ENCODE peak calls at places on chromosomes 7 and 10, in five cellular contexts. U, X, F, Q and C are unnamed samples.

GRCh38 chr10:131641231-131641630 is 259.6 kb upstream of the PPP2R2D start:
- DNase-seq in U (peak; percentile 5), X (no peak), F (peak; percentile 21), Q (no peak), C (no peak)

GRCh38 chr10:46019541-46020343 is 10.7 kb downstream of the NCOA4 start:
- DNase-seq in U (peak; percentile 86), X (no peak), F (no peak), Q (no peak), C (no peak)

GRCh38 chr10:28211759-28212158 is 91.1 kb downstream of the MPP7 start:
- DNase-seq in U (no peak), X (no peak), F (no peak), Q (no peak), C (no peak)

GRCh38 chr10:123165445-123166072 is 11.4 kb downstream of the BUB3 start:
- DNase-seq in U (no peak), X (no peak), F (no peak), Q (no peak), C (no peak)

GRCh38 chr7:10998984-10999757 is 25.5 kb downstream of the PHF14 start:
- DNase-seq in U (no peak), X (no peak), F (no peak), Q (no peak), C (no peak)

GRCh38 chr7:3200504-3200903 is 100.5 kb upstream of the SDK1 start:
- DNase-seq in U (peak; percentile 43), X (no peak), F (no peak), Q (no peak), C (no peak)

GRCh38 chr10:114374141-114374791 is 30.0 kb downstream of the AFAP1L2 start:
- DNase-seq in U (no peak), X (no peak), F (no peak), Q (no peak), C (peak; percentile 75)

GRCh38 chr10:133110609-133111275 is 23.0 kb downstream of the ADGRA1 start:
- DNase-seq in U (no peak), X (no peak), F (no peak), Q (no peak), C (no peak)

GRCh38 chr7:155219947-155220769 is 77.5 kb upstream of the INSIG1 start:
- DNase-seq in U (no peak), X (no peak), F (no peak), Q (no peak), C (peak; percentile 68)

GRCh38 chr7:4768597-4769569 is 6.5 kb upstream of the AP5Z1 start:
- DNase-seq in U (no peak), X (no peak), F (no peak), Q (no peak), C (no peak)

GRCh38 chr10:126387041-126387908 is 1.0 kb downstream of the ADAM12 start:
- DNase-seq in U (no peak), X (no peak), F (no peak), Q (peak; percentile 58), C (peak; percentile 72)

GRCh38 chr7:91089382-91089963 is 174.8 kb upstream of the FZD1 start:
- DNase-seq in U (peak; percentile 45), X (no peak), F (no peak), Q (no peak), C (no peak)

GRCh38 chr7:1710936-1711335 is 40.9 kb downstream of the ELFN1 start:
- DNase-seq in U (no peak), X (no peak), F (no peak), Q (no peak), C (no peak)

GRCh38 chr10:113993489-113993932 is 50.2 kb upstream of the ADRB1 start:
- DNase-seq in U (no peak), X (no peak), F (no peak), Q (no peak), C (no peak)

GRCh38 chr10:114825513-114826253 is 4.1 kb downstream of the FHIP2A start:
- DNase-seq in U (no peak), X (no peak), F (no peak), Q (peak; percentile 26), C (peak; percentile 66)

GRCh38 chr7:134787720-134788119 is 8.3 kb downstream of the CALD1 start:
- DNase-seq in U (no peak), X (no peak), F (no peak), Q (no peak), C (no peak)

GRCh38 chr10:3122486-3123205 is 49.9 kb downstream of the PITRM1 start:
- DNase-seq in U (no peak), X (no peak), F (no peak), Q (no peak), C (no peak)

GRCh38 chr10:3126249-3126648 is 46.3 kb downstream of the PITRM1 start:
- DNase-seq in U (no peak), X (no peak), F (no peak), Q (no peak), C (no peak)

GRCh38 chr10:3125527-3126170 is 46.9 kb downstream of the PITRM1 start:
- DNase-seq in U (no peak), X (no peak), F (no peak), Q (no peak), C (no peak)

GRCh38 chr10:3123571-3124411 is 48.8 kb downstream of the PITRM1 start:
- DNase-seq in U (no peak), X (no peak), F (no peak), Q (no peak), C (no peak)

DNA sequence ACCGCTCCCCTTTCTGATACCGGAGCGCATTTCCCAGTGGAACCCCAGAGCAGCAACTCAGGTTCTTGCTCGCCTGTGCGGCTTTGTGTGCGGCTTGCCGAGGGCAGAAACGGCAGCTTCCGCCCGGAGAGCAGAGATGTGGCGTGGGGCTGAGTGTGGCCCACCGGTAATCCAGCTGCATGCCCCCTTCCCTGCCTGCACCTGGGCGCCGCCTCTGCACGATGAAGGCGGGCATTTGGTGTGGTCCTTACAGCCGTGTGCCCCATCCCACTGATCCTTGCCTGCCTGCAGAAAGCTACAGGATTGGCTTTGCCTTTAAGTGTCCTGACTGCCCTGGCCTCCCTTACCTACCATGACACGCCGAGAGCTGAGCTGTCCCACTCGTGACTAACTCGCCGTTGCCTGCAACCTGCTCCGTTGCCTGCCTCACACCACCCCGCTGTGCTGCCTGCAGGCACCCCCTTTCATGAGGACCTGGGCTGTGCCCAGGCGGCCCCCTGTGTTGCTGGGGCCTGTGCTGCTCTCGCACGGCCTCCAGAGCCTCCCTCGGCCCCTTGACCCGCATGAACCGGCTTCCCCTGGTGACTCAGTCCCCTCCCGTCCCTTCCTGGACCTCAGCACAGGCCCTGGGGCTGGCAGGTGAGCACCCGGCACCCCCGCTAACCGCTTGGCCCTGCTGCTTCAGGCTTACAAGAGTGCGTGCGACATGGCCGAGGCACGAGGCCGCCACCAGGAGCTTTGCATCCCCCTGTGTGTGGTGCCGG is 48.0 kb downstream of the PITRM1 start:
- DNase-seq in U (no peak), X (no peak), F (no peak), Q (no peak), C (no peak)
- H3K36me3 ChIP-seq in U (peaks cover 98% of the 10 kb centered on the region), X (peaks cover 23% of the 10 kb centered on the region), F (peaks cover 2% of the 10 kb centered on the region), Q (no peaks in the 10 kb centered on the region), C (peaks cover 51% of the 10 kb centered on the region)

DNA sequence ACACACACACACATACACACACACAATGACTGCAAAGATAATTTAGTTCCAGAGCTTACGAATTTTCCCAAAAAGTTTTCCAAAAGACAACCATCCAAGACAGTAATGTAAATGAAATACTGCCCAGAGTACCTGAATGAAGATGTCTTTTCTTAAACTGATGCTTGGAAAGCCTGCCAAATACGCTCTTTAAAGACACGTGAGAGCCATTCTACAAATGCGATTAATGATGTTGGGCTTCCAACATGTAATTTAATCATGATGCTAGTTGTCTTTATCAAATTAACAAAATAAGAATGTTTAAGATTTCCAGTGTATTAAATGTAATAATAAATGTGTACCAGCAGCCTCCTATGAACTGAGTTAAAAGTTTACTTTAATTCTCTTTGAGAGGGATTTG is 11.1 kb downstream of the ERCC6 start:
- DNase-seq in U (no peak), X (no peak), F (no peak), Q (no peak), C (no peak)
- H3K36me3 ChIP-seq in U (peaks cover 76% of the 10 kb centered on the region), X (no peaks in the 10 kb centered on the region), F (peaks cover 1% of the 10 kb centered on the region), Q (peaks cover 88% of the 10 kb centered on the region), C (peaks cover 92% of the 10 kb centered on the region)

DNA sequence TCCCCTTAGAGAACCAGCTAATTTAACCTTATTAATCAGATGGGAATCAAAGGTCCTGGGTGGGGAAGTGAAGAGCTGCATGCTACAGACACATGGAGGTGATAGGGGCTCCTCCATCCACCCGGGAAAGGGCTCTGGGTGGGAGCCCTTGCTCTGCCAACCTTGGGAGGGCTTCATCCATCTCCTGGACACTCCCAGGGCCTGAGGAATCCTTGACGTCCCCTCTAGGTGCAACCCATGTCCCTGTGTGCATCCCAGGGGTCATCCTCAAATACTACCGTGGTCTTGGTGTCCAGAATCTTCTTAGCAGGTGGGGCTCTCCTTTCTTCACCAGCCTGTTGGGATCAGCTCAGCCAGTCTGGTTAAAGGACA is 55.4 kb upstream of the IGFBP3 start:
- DNase-seq in U (no peak), X (no peak), F (no peak), Q (no peak), C (no peak)
- H3K36me3 ChIP-seq in U (no peaks in the 10 kb centered on the region), X (no peaks in the 10 kb centered on the region), F (no peaks in the 10 kb centered on the region), Q (no peaks in the 10 kb centered on the region), C (no peaks in the 10 kb centered on the region)

GRCh38 chr10:124991872-124992271 is 49.9 kb downstream of the ZRANB1 start:
- DNase-seq in U (no peak), X (no peak), F (no peak), Q (no peak), C (no peak)
- H3K36me3 ChIP-seq in U (peaks cover 15% of the 10 kb centered on the region), X (peaks cover 4% of the 10 kb centered on the region), F (peaks cover 6% of the 10 kb centered on the region), Q (peaks cover 83% of the 10 kb centered on the region), C (peaks cover 73% of the 10 kb centered on the region)